ENCODE peak calls at places on chromosomes 3 and 15, in ten cellular contexts. E is fibroblast of lung, U is kidney epithelial cell, M is endothelial cell, G is foreskin keratinocyte, K is HL-60, C is neural crest cell, N is body of pancreas, D is choroid plexus epithelial cell, W is cardiac muscle cell. O is an unnamed sample.

GRCh38 chr3:122246214-122246613 is 62.7 kb downstream of the CASR start:
- DNase-seq in E (no peak), U (no peak), M (no peak), G (no peak), K (no peak), C (no peak), N (no peak), D (no peak), W (no peak), O (no peak)

GRCh38 chr3:53253707-53254106 is 2.1 kb downstream of the TKT start:
- DNase-seq in E (no peak), U (no peak), M (no peak), G (peak; percentile 19), K (no peak), C (no peak), N (no peak), D (no peak), W (no peak), O (no peak)

GRCh38 chr3:26712211-26713026 is 89.8 kb downstream of the LRRC3B start:
- DNase-seq in E (peak; percentile 22), U (no peak), M (peak; percentile 15), G (peak; percentile 18), K (peak; percentile 1), C (peak; percentile 3), N (peak; percentile 13), D (peak; percentile 33), W (peak; percentile 85), O (no peak)

GRCh38 chr15:69489101-69489571 is 36.5 kb downstream of the RPLP1 start:
- DNase-seq in E (no peak), U (no peak), M (no peak), G (no peak), K (no peak), C (no peak), N (peak; percentile 30), D (peak; percentile 47), W (no peak), O (no peak)

GRCh38 chr3:45143673-45144670 is 2.2 kb downstream of the CDCP1 start:
- DNase-seq in E (peak; percentile 68), U (no peak), M (no peak), G (peak; percentile 56), K (no peak), C (no peak), N (peak; percentile 40), D (peak; percentile 59), W (no peak), O (no peak)

GRCh38 chr3:31240466-31240865 is 292.3 kb upstream of the STT3B start:
- DNase-seq in E (no peak), U (no peak), M (no peak), G (no peak), K (no peak), C (no peak), N (no peak), D (no peak), W (no peak), O (no peak)

GRCh38 chr3:126544596-126545281 is 14.0 kb downstream of the C3orf22 start:
- DNase-seq in E (no peak), U (no peak), M (peak; percentile 1), G (no peak), K (no peak), C (no peak), N (no peak), D (no peak), W (no peak), O (peak; percentile 10)

GRCh38 chr3:127141921-127142730 is 50.8 kb upstream of the PRR23E start:
- DNase-seq in E (peak; percentile 3), U (no peak), M (no peak), G (peak; percentile 39), K (no peak), C (no peak), N (peak; percentile 93), D (no peak), W (no peak), O (no peak)

GRCh38 chr3:130826516-130826915 is 67.4 kb upstream of the ATP2C1 start:
- DNase-seq in E (no peak), U (no peak), M (no peak), G (peak; percentile 63), K (no peak), C (no peak), N (no peak), D (no peak), W (no peak), O (no peak)

GRCh38 chr3:115380883-115381572 is 233.9 kb upstream of the ZBTB20 start:
- DNase-seq in E (no peak), U (no peak), M (no peak), G (no peak), K (no peak), C (no peak), N (no peak), D (no peak), W (no peak), O (no peak)
- TF ChIP-seq CTCF in E (peak; percentile 11), U (no peak), M (peak; percentile 29), G (no peak), K (no peak), C (no peak), N (no peak), D (peak; percentile 20), W (no peak), O (no peak)

DNA sequence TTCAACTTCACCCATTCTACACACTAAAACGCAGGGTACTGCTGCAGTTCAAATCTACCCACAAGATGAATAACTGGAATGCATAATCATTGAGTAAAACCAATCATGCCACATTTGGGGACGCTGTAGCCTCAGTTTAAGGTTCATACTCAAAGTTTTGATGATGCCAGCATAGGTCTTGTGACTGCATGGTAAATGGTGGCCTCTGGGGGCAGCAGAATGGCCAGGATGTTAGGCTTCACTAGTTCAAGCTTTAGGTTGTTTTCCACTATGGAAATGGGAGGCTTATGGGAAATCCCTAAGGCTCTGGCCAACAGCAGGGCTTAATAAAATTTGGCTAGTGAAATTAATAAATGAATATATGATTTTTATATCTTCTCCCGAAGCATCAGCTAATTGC is 104.3 kb upstream of the TSC22D2 start:
- DNase-seq in E (no peak), U (no peak), M (peak; percentile 11), G (no peak), K (no peak), C (no peak), N (peak; percentile 50), D (no peak), W (no peak), O (no peak)
- TF ChIP-seq CTCF in E (peak; percentile 9), U (peak; percentile 29), M (peak; percentile 40), G (peak; percentile 62), K (no peak), C (peak; percentile 50), N (peak; percentile 41), D (peak; percentile 29), W (peak; percentile 26), O (peak; percentile 37)

GRCh38 chr3:149239357-149239936 is 17.8 kb upstream of the CP start:
- DNase-seq in E (no peak), U (no peak), M (no peak), G (no peak), K (no peak), C (no peak), N (no peak), D (no peak), W (no peak), O (no peak)
- TF ChIP-seq CTCF in E (no peak), U (no peak), M (no peak), G (no peak), K (no peak), C (no peak), N (no peak), D (no peak), W (no peak), O (no peak)

GRCh38 chr3:132536442-132537153 is 60.5 kb upstream of the ACKR4 start:
- DNase-seq in E (no peak), U (no peak), M (no peak), G (no peak), K (no peak), C (no peak), N (no peak), D (peak; percentile 47), W (no peak), O (no peak)

GRCh38 chr3:132538072-132538471 is 59.0 kb upstream of the ACKR4 start:
- DNase-seq in E (no peak), U (no peak), M (no peak), G (no peak), K (no peak), C (no peak), N (peak; percentile 38), D (no peak), W (no peak), O (no peak)

GRCh38 chr3:132537297-132537696 is 59.8 kb upstream of the ACKR4 start:
- DNase-seq in E (no peak), U (no peak), M (no peak), G (no peak), K (no peak), C (no peak), N (no peak), D (no peak), W (no peak), O (no peak)

GRCh38 chr3:132539681-132540080 is 57.4 kb upstream of the ACKR4 start:
- DNase-seq in E (no peak), U (no peak), M (no peak), G (no peak), K (no peak), C (no peak), N (no peak), D (no peak), W (no peak), O (no peak)

DNA sequence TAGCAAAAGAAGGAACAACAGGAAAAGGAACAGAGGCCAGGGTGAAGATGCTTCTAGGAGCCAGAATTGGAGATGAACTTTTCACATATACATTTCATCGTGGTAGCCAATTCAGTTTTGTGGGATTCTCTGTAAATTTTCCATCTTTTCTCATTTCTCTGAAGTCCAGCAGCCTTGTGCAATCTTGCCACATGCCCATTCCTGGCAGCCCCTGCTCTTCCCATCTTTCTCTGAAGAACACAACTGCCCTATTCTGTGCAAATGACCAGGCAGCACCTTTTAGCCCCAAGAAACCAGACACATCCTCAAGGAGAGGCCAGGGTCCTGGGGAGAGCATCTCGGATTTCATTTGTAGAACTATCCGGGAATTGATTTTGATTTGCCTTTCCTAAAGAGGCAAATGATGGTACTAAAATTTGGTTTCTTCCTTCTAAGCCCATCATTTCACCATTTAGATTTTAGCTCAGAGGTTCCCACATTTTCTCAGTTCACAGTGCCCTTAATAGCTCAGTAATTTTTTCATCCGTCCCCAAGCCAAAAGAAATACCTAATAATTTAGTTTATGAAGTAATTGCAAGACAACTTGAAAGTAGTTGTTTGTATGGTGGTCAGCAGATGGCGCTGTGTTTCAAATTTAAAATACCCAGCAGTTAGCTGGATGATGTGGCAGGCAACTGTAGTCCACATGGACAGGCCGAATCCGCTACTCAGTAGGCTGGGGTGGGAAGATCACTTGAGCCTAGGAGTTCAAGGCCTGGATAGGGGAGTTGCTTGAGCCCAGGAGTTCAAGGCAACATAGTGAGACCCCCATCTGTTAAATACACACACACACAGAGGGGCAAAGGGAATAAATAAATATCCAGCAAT is 61.3 kb upstream of the ACKR4 start:
- DNase-seq in E (peak; percentile 92), U (peak; percentile 37), M (peak; percentile 65), G (peak; percentile 56), K (peak; percentile 36), C (peak; percentile 53), N (peak; percentile 82), D (peak; percentile 95), W (peak; percentile 73), O (peak; percentile 56)
- TF ChIP-seq CTCF in E (peak; percentile 55), U (peak; percentile 54), M (peak; percentile 88), G (peak; percentile 79), K (peak; percentile 22), C (peak; percentile 79), N (peak; percentile 83), D (peak; percentile 65), W (peak; percentile 55), O (peak; percentile 87)

DNA sequence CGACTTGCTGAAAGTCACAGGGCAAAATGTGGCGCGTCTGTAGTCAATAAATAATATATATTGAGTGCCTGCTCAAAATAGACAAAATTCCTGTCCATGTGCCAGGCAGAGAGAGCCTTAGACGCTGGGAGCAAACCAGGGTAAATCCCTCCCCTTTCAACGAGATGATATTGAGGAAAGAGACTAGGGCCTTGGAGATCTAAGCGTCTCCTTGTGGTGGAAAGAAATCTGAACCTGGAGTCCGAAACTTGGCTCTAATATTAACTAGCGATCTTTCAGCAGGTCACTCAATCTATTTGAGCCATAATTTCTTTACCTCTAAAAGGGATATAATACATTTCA is 348 bp upstream of the DPP8 start:
- DNase-seq in E (no peak), U (no peak), M (no peak), G (no peak), K (no peak), C (no peak), N (no peak), D (no peak), W (no peak), O (no peak)
- TF ChIP-seq CTCF in E (no peak), U (no peak), M (no peak), G (no peak), K (no peak), C (peak; percentile 6), N (no peak), D (no peak), W (no peak), O (peak; percentile 2)